ENCODE peak calls at places on chromosomes 1 and 21, in eight cellular contexts. One of them, this sample, is unnamed.

GRCh38 chr1:229127301-229127700 is 143.6 kb upstream of the RAB4A start:
- DNase-seq in lung: no peak
- DNase-seq in left ventricle myocardium inferior: no peak
- DNase-seq in upper lobe of right lung: no peak
- DNase-seq in cardiac muscle cell: no peak
- DNase-seq in uterus: no peak
- DNase-seq in RWPE2: no peak
- DNase-seq in tibial artery: no peak
- DNase-seq in this sample: no peak

GRCh38 chr1:213381572-213382084 is 330.6 kb downstream of the RPS6KC1 start:
- DNase-seq in lung: no peak
- DNase-seq in left ventricle myocardium inferior: peak; percentile 50
- DNase-seq in upper lobe of right lung: no peak
- DNase-seq in cardiac muscle cell: peak; percentile 14
- DNase-seq in uterus: no peak
- DNase-seq in RWPE2: no peak
- DNase-seq in tibial artery: no peak
- DNase-seq in this sample: no peak

GRCh38 chr1:16366722-16367257 is at the start of gene SZRD1:
- DNase-seq in lung: peak; percentile 96
- DNase-seq in left ventricle myocardium inferior: peak; percentile 97
- DNase-seq in upper lobe of right lung: peak; percentile 98
- DNase-seq in cardiac muscle cell: peak; percentile 99
- DNase-seq in uterus: peak; percentile 98
- DNase-seq in RWPE2: peak; percentile 95
- DNase-seq in tibial artery: peak; percentile 98
- DNase-seq in this sample: peak; percentile 97

GRCh38 chr1:5740450-5740849 is 251.8 kb downstream of the NPHP4 start:
- DNase-seq in lung: no peak
- DNase-seq in left ventricle myocardium inferior: no peak
- DNase-seq in upper lobe of right lung: no peak
- DNase-seq in cardiac muscle cell: no peak
- DNase-seq in uterus: no peak
- DNase-seq in RWPE2: no peak
- DNase-seq in tibial artery: no peak
- DNase-seq in this sample: no peak

GRCh38 chr1:244241438-244241837 is 190.4 kb downstream of the ZBTB18 start:
- DNase-seq in lung: no peak
- DNase-seq in left ventricle myocardium inferior: no peak
- DNase-seq in upper lobe of right lung: no peak
- DNase-seq in cardiac muscle cell: no peak
- DNase-seq in uterus: no peak
- DNase-seq in RWPE2: no peak
- DNase-seq in tibial artery: no peak
- DNase-seq in this sample: no peak

GRCh38 chr1:200673952-200674823 is 4.5 kb upstream of the DDX59 start:
- DNase-seq in lung: no peak
- DNase-seq in left ventricle myocardium inferior: no peak
- DNase-seq in upper lobe of right lung: no peak
- DNase-seq in cardiac muscle cell: no peak
- DNase-seq in uterus: no peak
- DNase-seq in RWPE2: no peak
- DNase-seq in tibial artery: no peak
- DNase-seq in this sample: no peak

GRCh38 chr1:44512313-44512885 is 107.3 kb downstream of the RNF220 start:
- DNase-seq in lung: no peak
- DNase-seq in left ventricle myocardium inferior: no peak
- DNase-seq in upper lobe of right lung: no peak
- DNase-seq in cardiac muscle cell: no peak
- DNase-seq in uterus: no peak
- DNase-seq in RWPE2: no peak
- DNase-seq in tibial artery: no peak
- DNase-seq in this sample: no peak

GRCh38 chr21:25283720-25284119 is 323.6 kb downstream of the MRPL39 start:
- DNase-seq in lung: no peak
- DNase-seq in left ventricle myocardium inferior: no peak
- DNase-seq in upper lobe of right lung: no peak
- DNase-seq in cardiac muscle cell: peak; percentile 52
- DNase-seq in uterus: no peak
- DNase-seq in RWPE2: no peak
- DNase-seq in tibial artery: no peak
- DNase-seq in this sample: no peak

GRCh38 chr21:37636152-37636860 is 269.7 kb downstream of the DYRK1A start:
- DNase-seq in lung: no peak
- DNase-seq in left ventricle myocardium inferior: no peak
- DNase-seq in upper lobe of right lung: no peak
- DNase-seq in cardiac muscle cell: peak; percentile 53
- DNase-seq in uterus: peak; percentile 42
- DNase-seq in RWPE2: no peak
- DNase-seq in tibial artery: no peak
- DNase-seq in this sample: no peak

GRCh38 chr1:221708987-221709386 is 32.9 kb downstream of the DUSP10 start:
- DNase-seq in lung: no peak
- DNase-seq in left ventricle myocardium inferior: no peak
- DNase-seq in upper lobe of right lung: no peak
- DNase-seq in cardiac muscle cell: no peak
- DNase-seq in uterus: peak; percentile 60
- DNase-seq in RWPE2: no peak
- DNase-seq in tibial artery: no peak
- DNase-seq in this sample: peak; percentile 57

DNA sequence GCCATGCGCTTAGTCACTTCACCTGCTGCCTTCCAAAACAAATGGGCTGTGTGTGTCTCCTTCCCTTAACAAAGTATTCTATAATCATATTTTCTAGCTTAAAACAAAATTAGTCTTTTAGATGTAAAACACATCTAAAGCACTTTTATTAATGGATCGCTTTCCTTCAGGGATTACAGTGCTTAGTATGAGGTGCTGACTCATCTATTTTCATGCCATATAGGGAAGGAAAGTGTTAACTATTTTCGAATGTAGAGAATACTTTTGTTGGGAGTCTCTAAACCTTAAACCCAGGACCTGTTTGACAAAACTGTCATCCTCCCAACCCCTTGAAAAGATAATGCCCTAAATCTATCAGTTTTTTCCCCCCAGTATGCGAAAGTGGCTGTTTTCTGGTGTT is 90.2 kb downstream of the PBX1 start:
- DNase-seq in lung: no peak
- DNase-seq in left ventricle myocardium inferior: no peak
- DNase-seq in upper lobe of right lung: no peak
- DNase-seq in cardiac muscle cell: no peak
- DNase-seq in uterus: no peak
- DNase-seq in RWPE2: no peak
- DNase-seq in tibial artery: no peak
- DNase-seq in this sample: no peak
- TF ChIP-seq CTCF in lung: no peak
- TF ChIP-seq CTCF in left ventricle myocardium inferior: no peak
- TF ChIP-seq CTCF in upper lobe of right lung: no peak
- TF ChIP-seq CTCF in cardiac muscle cell: no peak
- TF ChIP-seq CTCF in uterus: no peak
- TF ChIP-seq CTCF in RWPE2: no peak
- TF ChIP-seq CTCF in tibial artery: no peak
- TF ChIP-seq CTCF in this sample: no peak

GRCh38 chr21:22885614-22886013 is 1887.4 kb downstream of the NCAM2 start:
- DNase-seq in lung: no peak
- DNase-seq in left ventricle myocardium inferior: no peak
- DNase-seq in upper lobe of right lung: no peak
- DNase-seq in cardiac muscle cell: no peak
- DNase-seq in uterus: no peak
- DNase-seq in RWPE2: no peak
- DNase-seq in tibial artery: no peak
- DNase-seq in this sample: no peak
- H3K27ac ChIP-seq in lung: no peak overlapping the region
- H3K27ac ChIP-seq in left ventricle myocardium inferior: no peak overlapping the region
- H3K27ac ChIP-seq in upper lobe of right lung: no peak overlapping the region
- H3K27ac ChIP-seq in cardiac muscle cell: no peak overlapping the region
- H3K27ac ChIP-seq in uterus: no peak overlapping the region
- H3K27ac ChIP-seq in RWPE2: peak overlapping the region; percentile 33
- H3K27ac ChIP-seq in tibial artery: no peak overlapping the region
- H3K27ac ChIP-seq in this sample: no peak overlapping the region

DNA sequence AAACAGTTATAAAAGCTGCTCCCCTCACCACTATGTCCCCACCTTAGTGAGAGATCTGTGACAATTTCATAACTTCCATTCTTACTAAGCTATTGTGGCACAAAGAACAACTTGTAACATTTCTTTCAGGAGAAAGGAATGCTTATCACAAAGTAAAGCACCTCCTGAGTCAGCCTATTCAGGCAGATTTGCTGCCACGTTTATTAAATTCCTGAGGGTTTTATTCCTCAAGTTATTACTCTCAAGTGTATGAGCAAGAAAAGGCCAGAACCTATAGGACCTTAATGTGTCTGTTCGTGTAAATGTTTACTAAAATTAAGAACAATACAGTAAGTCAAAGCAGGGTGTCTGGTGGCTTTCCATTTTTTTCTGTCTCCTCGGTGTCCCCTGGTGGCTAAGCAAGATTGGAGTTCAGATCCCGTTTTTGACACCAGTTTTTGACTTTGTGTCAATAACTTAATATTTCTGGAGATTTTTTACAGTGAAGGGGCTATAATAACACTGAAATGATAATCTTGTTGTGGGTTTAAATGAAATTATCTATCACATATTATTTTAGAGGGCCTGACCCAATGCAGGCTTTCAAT is 1539.6 kb downstream of the BRINP3 start:
- DNase-seq in lung: no peak
- DNase-seq in left ventricle myocardium inferior: no peak
- DNase-seq in upper lobe of right lung: no peak
- DNase-seq in cardiac muscle cell: peak; percentile 7
- DNase-seq in uterus: no peak
- DNase-seq in RWPE2: no peak
- DNase-seq in tibial artery: no peak
- DNase-seq in this sample: no peak
- TF ChIP-seq CTCF in lung: no peak
- TF ChIP-seq CTCF in left ventricle myocardium inferior: no peak
- TF ChIP-seq CTCF in upper lobe of right lung: no peak
- TF ChIP-seq CTCF in cardiac muscle cell: peak; percentile 31
- TF ChIP-seq CTCF in uterus: no peak
- TF ChIP-seq CTCF in RWPE2: peak; percentile 51
- TF ChIP-seq CTCF in tibial artery: no peak
- TF ChIP-seq CTCF in this sample: no peak

DNA sequence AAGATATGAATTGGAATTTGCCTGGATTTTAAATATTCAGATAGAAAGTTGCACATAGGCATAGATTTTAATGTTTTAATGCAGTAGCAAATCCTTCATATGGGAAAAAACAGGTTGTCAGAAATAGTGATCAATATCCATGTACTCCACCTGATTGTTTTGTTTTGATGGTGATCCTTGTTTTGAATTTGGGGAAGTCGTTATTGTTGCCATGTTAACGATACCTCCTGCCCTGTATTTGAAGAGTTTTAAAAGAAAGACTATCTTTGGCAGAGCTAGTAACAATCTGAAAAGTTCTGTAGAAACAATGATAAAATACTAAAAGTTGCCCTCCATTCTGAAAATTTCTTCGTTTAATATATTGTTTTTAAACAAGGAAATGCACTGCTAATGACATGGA is 1.1 kb downstream of the CEP350 start:
- DNase-seq in lung: no peak
- DNase-seq in left ventricle myocardium inferior: no peak
- DNase-seq in upper lobe of right lung: no peak
- DNase-seq in cardiac muscle cell: no peak
- DNase-seq in uterus: no peak
- DNase-seq in RWPE2: no peak
- DNase-seq in tibial artery: no peak
- DNase-seq in this sample: no peak
- H3K27ac ChIP-seq in lung: no peak overlapping the region
- H3K27ac ChIP-seq in left ventricle myocardium inferior: peak overlapping the region; percentile 96
- H3K27ac ChIP-seq in upper lobe of right lung: peak overlapping the region; percentile 96
- H3K27ac ChIP-seq in cardiac muscle cell: peak overlapping the region; percentile 97
- H3K27ac ChIP-seq in uterus: peak overlapping the region; percentile 93
- H3K27ac ChIP-seq in RWPE2: peak overlapping the region; percentile 65
- H3K27ac ChIP-seq in tibial artery: peak overlapping the region; percentile 98
- H3K27ac ChIP-seq in this sample: peak overlapping the region; percentile 99

GRCh38 chr1:181103404-181103803 is 14.9 kb downstream of the IER5 start:
- DNase-seq in lung: no peak
- DNase-seq in left ventricle myocardium inferior: no peak
- DNase-seq in upper lobe of right lung: no peak
- DNase-seq in cardiac muscle cell: no peak
- DNase-seq in uterus: no peak
- DNase-seq in RWPE2: no peak
- DNase-seq in tibial artery: no peak
- DNase-seq in this sample: no peak

GRCh38 chr1:181105134-181106021 is 16.9 kb downstream of the IER5 start:
- DNase-seq in lung: peak; percentile 94
- DNase-seq in left ventricle myocardium inferior: peak; percentile 97
- DNase-seq in upper lobe of right lung: peak; percentile 98
- DNase-seq in cardiac muscle cell: peak; percentile 94
- DNase-seq in uterus: peak; percentile 96
- DNase-seq in RWPE2: peak; percentile 97
- DNase-seq in tibial artery: peak; percentile 94
- DNase-seq in this sample: peak; percentile 97

GRCh38 chr1:181104042-181104789 is 15.7 kb downstream of the IER5 start:
- DNase-seq in lung: no peak
- DNase-seq in left ventricle myocardium inferior: no peak
- DNase-seq in upper lobe of right lung: no peak
- DNase-seq in cardiac muscle cell: no peak
- DNase-seq in uterus: no peak
- DNase-seq in RWPE2: no peak
- DNase-seq in tibial artery: no peak
- DNase-seq in this sample: no peak

GRCh38 chr1:181106022-181106312 is 17.5 kb downstream of the IER5 start:
- DNase-seq in lung: no peak
- DNase-seq in left ventricle myocardium inferior: no peak
- DNase-seq in upper lobe of right lung: no peak
- DNase-seq in cardiac muscle cell: no peak
- DNase-seq in uterus: no peak
- DNase-seq in RWPE2: no peak
- DNase-seq in tibial artery: no peak
- DNase-seq in this sample: no peak

DNA sequence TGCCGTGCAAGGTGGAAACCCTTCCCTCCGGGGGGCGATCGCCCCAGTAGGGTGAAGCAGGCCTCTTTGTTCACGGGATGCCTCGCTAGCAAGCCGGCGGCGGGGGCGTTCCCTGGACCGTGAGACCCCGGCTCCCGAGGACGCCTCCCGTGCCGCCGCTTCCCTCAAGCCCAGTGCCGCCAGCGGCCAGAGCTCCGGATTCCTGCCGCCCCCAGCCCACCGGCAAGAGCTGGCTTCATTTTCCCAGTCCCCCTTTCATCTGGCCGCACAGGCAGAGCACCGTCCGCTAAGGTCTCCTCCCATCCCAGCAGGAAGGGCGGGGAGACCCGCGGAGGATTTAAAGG is 16.3 kb downstream of the IER5 start:
- DNase-seq in lung: no peak
- DNase-seq in left ventricle myocardium inferior: no peak
- DNase-seq in upper lobe of right lung: peak; percentile 79
- DNase-seq in cardiac muscle cell: peak; percentile 67
- DNase-seq in uterus: peak; percentile 51
- DNase-seq in RWPE2: no peak
- DNase-seq in tibial artery: no peak
- DNase-seq in this sample: peak; percentile 60
- TF ChIP-seq CTCF in lung: no peak
- TF ChIP-seq CTCF in left ventricle myocardium inferior: peak; percentile 40
- TF ChIP-seq CTCF in upper lobe of right lung: no peak
- TF ChIP-seq CTCF in cardiac muscle cell: peak; percentile 19
- TF ChIP-seq CTCF in uterus: peak; percentile 30
- TF ChIP-seq CTCF in RWPE2: no peak
- TF ChIP-seq CTCF in tibial artery: peak; percentile 40
- TF ChIP-seq CTCF in this sample: no peak

This sample was measured in psoas muscle.